ENCODE peak calls at places on chromosome 6, in four cellular contexts. X, T, P and U are unnamed samples.

GRCh38 chr6:166032366-166033171 is 135.1 kb downstream of the TBXT start:
- DNase-seq in X (no peak), T (no peak), P (no peak), U (no peak)

GRCh38 chr6:119749341-119749740 is 399.8 kb upstream of the MAN1A1 start:
- DNase-seq in X (no peak), T (no peak), P (no peak), U (no peak)

GRCh38 chr6:18280084-18280483 is 15.8 kb upstream of the DEK start:
- DNase-seq in X (no peak), T (no peak), P (no peak), U (no peak)

GRCh38 chr6:167122041-167122826 is 662 bp upstream of the CCR6 start:
- DNase-seq in X (no peak), T (no peak), P (no peak), U (no peak)

GRCh38 chr6:56475736-56476457 is 166.8 kb downstream of the DST start:
- DNase-seq in X (no peak), T (no peak), P (no peak), U (peak)

GRCh38 chr6:118876201-118876600 is 17.8 kb upstream of the ASF1A start:
- DNase-seq in X (no peak), T (no peak), P (no peak), U (no peak)

GRCh38 chr6:1485678-1486077 is 96.3 kb downstream of the FOXF2 start:
- DNase-seq in X (no peak), T (peak), P (no peak), U (no peak)

GRCh38 chr6:134853111-134854055 is 96.5 kb downstream of the ALDH8A1 start:
- DNase-seq in X (no peak), T (no peak), P (no peak), U (no peak)

GRCh38 chr6:150368762-150369161 is at the start of gene IYD:
- DNase-seq in X (no peak), T (no peak), P (no peak), U (no peak)

GRCh38 chr6:65546894-65547293 is 160.1 kb downstream of the EYS start:
- DNase-seq in X (no peak), T (no peak), P (no peak), U (no peak)

GRCh38 chr6:111481836-111482235 is 1.2 kb downstream of the REV3L start:
- DNase-seq in X (no peak), T (no peak), P (no peak), U (no peak)

GRCh38 chr6:80197474-80197873 is 91.0 kb downstream of the BCKDHB start:
- DNase-seq in X (no peak), T (no peak), P (no peak), U (no peak)

GRCh38 chr6:10099086-10099499 is 315.8 kb downstream of the TFAP2A start:
- DNase-seq in X (no peak), T (peak), P (no peak), U (peak)

GRCh38 chr6:33132121-33132524 is 56.3 kb downstream of the HLA-DPB1 start:
- DNase-seq in X (no peak), T (peak), P (no peak), U (no peak)

GRCh38 chr6:167679137-167679736 is 147.5 kb upstream of the AFDN start:
- DNase-seq in X (no peak), T (no peak), P (no peak), U (no peak)

GRCh38 chr6:13846841-13847240 is 32.5 kb upstream of the MCUR1 start:
- DNase-seq in X (no peak), T (no peak), P (no peak), U (peak)

GRCh38 chr6:139941826-139942225 is 567.4 kb upstream of the CITED2 start:
- DNase-seq in X (no peak), T (no peak), P (no peak), U (no peak)

GRCh38 chr6:3285732-3286131 is 27.0 kb downstream of the PSMG4 start:
- DNase-seq in X (no peak), T (no peak), P (no peak), U (no peak)

GRCh38 chr6:26006086-26006939 is 43.7 kb downstream of the TRIM38 start:
- DNase-seq in X (no peak), T (no peak), P (no peak), U (no peak)

GRCh38 chr6:157461000-157461915 is 80.3 kb downstream of the ZDHHC14 start:
- DNase-seq in X (no peak), T (peak), P (no peak), U (no peak)

GRCh38 chr6:2793491-2794151 is 28.4 kb downstream of the WRNIP1 start:
- DNase-seq in X (no peak), T (no peak), P (no peak), U (peak)

GRCh38 chr6:18022398-18023231 is 35.2 kb upstream of the KIF13A start:
- DNase-seq in X (no peak), T (peak), P (no peak), U (peak)